ENCODE peak calls at places on chromosomes 5 and 9, in nine cellular contexts. E is stimulated activated CD4-positive, alpha-beta T cell treated with anti-CD3 and anti-CD28 coated beads, Interleukin-4, amount 100 ng/mL, for 4 hours; W is activated T-helper 1 cell treated with anti-CD3 and anti-CD28 coated beads, Interleukin-12 subunit alpha, Interleukin-12 subunit beta, Interleukin-2, Interleukin-4 antibody, amounts not matched to agents 30 ng/mL and 10 ng/mL and 1 ng/mL, durations not matched to agents 14 hours and 24 hours and 36 hours; H is stimulated activated CD8-positive, alpha-beta memory T cell treated with anti-CD3 and anti-CD28 coated beads, Interleukin-4, amount 100 ng/mL, for 24 hours; P is activated CD8-positive, alpha-beta memory T cell treated with anti-CD3 and anti-CD28 coated beads for 4 hours; I is H7; Y is NCI-H1092; C is EL; K is M059J. D is an unnamed sample.

GRCh38 chr9:79663299-79663698 is 91.5 kb downstream of the TLE4 start:
- DNase-seq in E (no peak), W (no peak), H (no peak), P (no peak), I (no peak), Y (no peak), C (no peak), K (no peak), D (no peak)

GRCh38 chr5:110757118-110757729 is 18.4 kb downstream of the SLC25A46 start:
- DNase-seq in E (no peak), W (peak), H (no peak), P (no peak), I (no peak), Y (peak), C (peak), K (peak), D (no peak)

GRCh38 chr5:54742417-54742889 is 224.9 kb downstream of the SNX18 start:
- DNase-seq in E (no peak), W (no peak), H (no peak), P (no peak), I (peak), Y (no peak), C (peak), K (peak), D (peak)

GRCh38 chr9:34647651-34648050 is 1.2 kb downstream of the GALT start:
- DNase-seq in E (no peak), W (no peak), H (no peak), P (no peak), I (peak), Y (no peak), C (no peak), K (no peak), D (no peak)

GRCh38 chr5:135024956-135025729 is 8.9 kb downstream of the PITX1 start:
- DNase-seq in E (no peak), W (no peak), H (no peak), P (no peak), I (no peak), Y (no peak), C (no peak), K (peak), D (peak)

GRCh38 chr9:128825923-128826702 is 3.5 kb downstream of the SPOUT1 start:
- DNase-seq in E (no peak), W (no peak), H (no peak), P (no peak), I (peak), Y (no peak), C (no peak), K (no peak), D (peak)

GRCh38 chr9:117546894-117547293 is 132.0 kb upstream of the ASTN2 start:
- DNase-seq in E (no peak), W (no peak), H (no peak), P (no peak), I (peak), Y (no peak), C (no peak), K (no peak), D (peak)

GRCh38 chr9:6671416-6671815 is 25.9 kb upstream of the GLDC start:
- DNase-seq in E (no peak), W (no peak), H (no peak), P (no peak), I (no peak), Y (no peak), C (no peak), K (no peak), D (no peak)

GRCh38 chr9:79193001-79193400 is 378.8 kb upstream of the TLE4 start:
- DNase-seq in E (no peak), W (no peak), H (no peak), P (no peak), I (no peak), Y (no peak), C (peak), K (peak), D (no peak)

GRCh38 chr9:18981471-18982245 is 51.4 kb downstream of the SAXO1 start:
- DNase-seq in E (no peak), W (no peak), H (no peak), P (no peak), I (no peak), Y (no peak), C (peak), K (peak), D (no peak)